ENCODE peak calls at places on chromosomes 5 and 9, in seven cellular contexts. One of them, this sample, is unnamed.

GRCh38 chr9:10661376-10661775 is 48.6 kb upstream of the PTPRD start:
- DNase-seq in neural progenitor cell: no peak
- DNase-seq in vagina: no peak
- DNase-seq in tibial nerve: no peak
- DNase-seq in mucosa of descending colon: no peak
- DNase-seq in heart right ventricle: no peak
- DNase-seq in fibroblast of pulmonary artery: no peak
- DNase-seq in this sample: no peak

GRCh38 chr9:14311940-14312572 is 1.9 kb downstream of the NFIB start:
- DNase-seq in neural progenitor cell: no peak
- DNase-seq in vagina: no peak
- DNase-seq in tibial nerve: no peak
- DNase-seq in mucosa of descending colon: no peak
- DNase-seq in heart right ventricle: no peak
- DNase-seq in fibroblast of pulmonary artery: no peak
- DNase-seq in this sample: no peak

GRCh38 chr9:124350485-124351263 is 64.6 kb downstream of the PSMB7 start:
- DNase-seq in neural progenitor cell: no peak
- DNase-seq in vagina: no peak
- DNase-seq in tibial nerve: no peak
- DNase-seq in mucosa of descending colon: no peak
- DNase-seq in heart right ventricle: no peak
- DNase-seq in fibroblast of pulmonary artery: no peak
- DNase-seq in this sample: no peak

GRCh38 chr5:36606437-36607113 is at the start of gene SLC1A3:
- DNase-seq in neural progenitor cell: peak; percentile 85
- DNase-seq in vagina: no peak
- DNase-seq in tibial nerve: peak; percentile 33
- DNase-seq in mucosa of descending colon: peak; percentile 43
- DNase-seq in heart right ventricle: peak; percentile 41
- DNase-seq in fibroblast of pulmonary artery: peak; percentile 78
- DNase-seq in this sample: peak; percentile 77

GRCh38 chr9:118459832-118460425 is 755.7 kb downstream of the TLR4 start:
- DNase-seq in neural progenitor cell: no peak
- DNase-seq in vagina: no peak
- DNase-seq in tibial nerve: no peak
- DNase-seq in mucosa of descending colon: no peak
- DNase-seq in heart right ventricle: peak; percentile 6
- DNase-seq in fibroblast of pulmonary artery: no peak
- DNase-seq in this sample: no peak

GRCh38 chr5:128349044-128349629 is 188.9 kb downstream of the FBN2 start:
- DNase-seq in neural progenitor cell: no peak
- DNase-seq in vagina: no peak
- DNase-seq in tibial nerve: no peak
- DNase-seq in mucosa of descending colon: peak; percentile 93
- DNase-seq in heart right ventricle: peak; percentile 27
- DNase-seq in fibroblast of pulmonary artery: no peak
- DNase-seq in this sample: no peak

GRCh38 chr9:16266648-16267276 is 603.7 kb downstream of the BNC2 start:
- DNase-seq in neural progenitor cell: peak; percentile 13
- DNase-seq in vagina: no peak
- DNase-seq in tibial nerve: no peak
- DNase-seq in mucosa of descending colon: peak; percentile 36
- DNase-seq in heart right ventricle: no peak
- DNase-seq in fibroblast of pulmonary artery: peak; percentile 11
- DNase-seq in this sample: no peak

GRCh38 chr5:169107316-169107715 is 193.6 kb downstream of the SLIT3 start:
- DNase-seq in neural progenitor cell: no peak
- DNase-seq in vagina: no peak
- DNase-seq in tibial nerve: no peak
- DNase-seq in mucosa of descending colon: no peak
- DNase-seq in heart right ventricle: no peak
- DNase-seq in fibroblast of pulmonary artery: peak; percentile 16
- DNase-seq in this sample: peak; percentile 11

GRCh38 chr9:92504881-92505280 is 22.6 kb upstream of the ASPN start:
- DNase-seq in neural progenitor cell: no peak
- DNase-seq in vagina: no peak
- DNase-seq in tibial nerve: no peak
- DNase-seq in mucosa of descending colon: no peak
- DNase-seq in heart right ventricle: no peak
- DNase-seq in fibroblast of pulmonary artery: no peak
- DNase-seq in this sample: no peak

GRCh38 chr9:86749530-86750275 is 197.6 kb downstream of the GAS1 start:
- DNase-seq in neural progenitor cell: no peak
- DNase-seq in vagina: peak; percentile 70
- DNase-seq in tibial nerve: no peak
- DNase-seq in mucosa of descending colon: peak; percentile 23
- DNase-seq in heart right ventricle: peak; percentile 39
- DNase-seq in fibroblast of pulmonary artery: peak; percentile 84
- DNase-seq in this sample: no peak

GRCh38 chr9:16197578-16198370 is 644.9 kb downstream of the CCDC171 start:
- DNase-seq in neural progenitor cell: no peak
- DNase-seq in vagina: no peak
- DNase-seq in tibial nerve: no peak
- DNase-seq in mucosa of descending colon: no peak
- DNase-seq in heart right ventricle: peak; percentile 17
- DNase-seq in fibroblast of pulmonary artery: no peak
- DNase-seq in this sample: no peak

GRCh38 chr9:35748858-35749514 is at the start of the genes GBA2 and RGP1:
- DNase-seq in neural progenitor cell: peak; percentile 89
- DNase-seq in vagina: no peak
- DNase-seq in tibial nerve: peak; percentile 48
- DNase-seq in mucosa of descending colon: peak; percentile 87
- DNase-seq in heart right ventricle: peak; percentile 82
- DNase-seq in fibroblast of pulmonary artery: peak; percentile 67
- DNase-seq in this sample: no peak

GRCh38 chr5:168796840-168797548 is 217.8 kb upstream of the PANK3 start:
- DNase-seq in neural progenitor cell: peak; percentile 23
- DNase-seq in vagina: no peak
- DNase-seq in tibial nerve: no peak
- DNase-seq in mucosa of descending colon: no peak
- DNase-seq in heart right ventricle: no peak
- DNase-seq in fibroblast of pulmonary artery: no peak
- DNase-seq in this sample: no peak

GRCh38 chr9:77892955-77893514 is 138.6 kb downstream of the GNAQ start:
- DNase-seq in neural progenitor cell: no peak
- DNase-seq in vagina: no peak
- DNase-seq in tibial nerve: no peak
- DNase-seq in mucosa of descending colon: no peak
- DNase-seq in heart right ventricle: no peak
- DNase-seq in fibroblast of pulmonary artery: no peak
- DNase-seq in this sample: no peak

GRCh38 chr5:6365977-6366590 is 12.3 kb downstream of the MED10 start:
- DNase-seq in neural progenitor cell: no peak
- DNase-seq in vagina: peak; percentile 71
- DNase-seq in tibial nerve: no peak
- DNase-seq in mucosa of descending colon: no peak
- DNase-seq in heart right ventricle: no peak
- DNase-seq in fibroblast of pulmonary artery: no peak
- DNase-seq in this sample: no peak

GRCh38 chr9:131530930-131531832 is at the start of gene UCK1:
- DNase-seq in neural progenitor cell: peak; percentile 96
- DNase-seq in vagina: no peak
- DNase-seq in tibial nerve: peak; percentile 47
- DNase-seq in mucosa of descending colon: peak; percentile 68
- DNase-seq in heart right ventricle: peak; percentile 79
- DNase-seq in fibroblast of pulmonary artery: peak; percentile 80
- DNase-seq in this sample: peak; percentile 11

GRCh38 chr5:79237735-79238560 is 2.0 kb downstream of the JMY start:
- DNase-seq in neural progenitor cell: no peak
- DNase-seq in vagina: no peak
- DNase-seq in tibial nerve: no peak
- DNase-seq in mucosa of descending colon: no peak
- DNase-seq in heart right ventricle: no peak
- DNase-seq in fibroblast of pulmonary artery: no peak
- DNase-seq in this sample: no peak

GRCh38 chr5:180467028-180467427 is 27.2 kb upstream of the CNOT6 start:
- DNase-seq in neural progenitor cell: no peak
- DNase-seq in vagina: no peak
- DNase-seq in tibial nerve: no peak
- DNase-seq in mucosa of descending colon: peak; percentile 86
- DNase-seq in heart right ventricle: no peak
- DNase-seq in fibroblast of pulmonary artery: peak; percentile 39
- DNase-seq in this sample: no peak

GRCh38 chr5:88827997-88828396 is 55.0 kb downstream of the MEF2C start:
- DNase-seq in neural progenitor cell: no peak
- DNase-seq in vagina: no peak
- DNase-seq in tibial nerve: no peak
- DNase-seq in mucosa of descending colon: no peak
- DNase-seq in heart right ventricle: no peak
- DNase-seq in fibroblast of pulmonary artery: no peak
- DNase-seq in this sample: no peak

GRCh38 chr5:179265529-179266290 is 79.6 kb downstream of the ADAMTS2 start:
- DNase-seq in neural progenitor cell: peak; percentile 51
- DNase-seq in vagina: peak; percentile 98
- DNase-seq in tibial nerve: peak; percentile 92
- DNase-seq in mucosa of descending colon: peak; percentile 62
- DNase-seq in heart right ventricle: peak; percentile 87
- DNase-seq in fibroblast of pulmonary artery: peak; percentile 99
- DNase-seq in this sample: peak; percentile 85

GRCh38 chr5:179267671-179268071 is 77.6 kb downstream of the ADAMTS2 start:
- DNase-seq in neural progenitor cell: no peak
- DNase-seq in vagina: peak; percentile 79
- DNase-seq in tibial nerve: peak; percentile 8
- DNase-seq in mucosa of descending colon: no peak
- DNase-seq in heart right ventricle: no peak
- DNase-seq in fibroblast of pulmonary artery: no peak
- DNase-seq in this sample: no peak

GRCh38 chr5:179266291-179267070 is 78.8 kb downstream of the ADAMTS2 start:
- DNase-seq in neural progenitor cell: no peak
- DNase-seq in vagina: peak; percentile 83
- DNase-seq in tibial nerve: no peak
- DNase-seq in mucosa of descending colon: no peak
- DNase-seq in heart right ventricle: no peak
- DNase-seq in fibroblast of pulmonary artery: no peak
- DNase-seq in this sample: no peak

GRCh38 chr5:179268399-179268952 is 76.8 kb downstream of the ADAMTS2 start:
- DNase-seq in neural progenitor cell: no peak
- DNase-seq in vagina: peak; percentile 86
- DNase-seq in tibial nerve: peak; percentile 3
- DNase-seq in mucosa of descending colon: no peak
- DNase-seq in heart right ventricle: no peak
- DNase-seq in fibroblast of pulmonary artery: no peak
- DNase-seq in this sample: no peak

DNA sequence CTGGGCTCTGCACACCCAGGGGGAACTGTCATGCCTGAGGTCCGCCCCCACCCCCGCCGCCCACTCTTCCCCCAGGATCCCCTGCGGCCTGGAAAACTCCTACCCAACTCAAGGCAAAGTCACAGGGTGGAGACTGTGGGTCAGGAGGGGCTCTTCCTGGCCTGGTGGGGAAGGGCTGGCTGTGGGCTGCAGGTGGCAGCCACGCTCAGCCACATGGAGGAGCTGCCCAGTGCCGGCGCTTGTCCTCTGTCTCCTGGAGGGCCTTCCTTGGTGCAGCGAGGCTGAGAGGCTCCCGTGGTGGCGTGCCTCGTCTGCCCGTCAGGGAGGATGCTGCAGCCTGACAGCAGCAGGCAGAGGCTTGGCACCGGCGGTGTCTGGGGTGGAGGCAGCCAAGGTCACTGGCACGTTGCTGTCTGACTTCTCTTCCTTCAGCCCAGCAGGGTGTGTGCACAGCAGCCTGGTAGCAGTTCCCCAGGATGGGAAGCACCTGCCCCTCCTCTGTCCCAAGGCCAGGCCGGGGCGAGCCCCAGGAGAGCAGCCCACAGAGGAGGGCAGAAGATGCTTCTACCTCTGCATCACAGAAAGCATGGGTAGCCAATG is 78.1 kb downstream of the ADAMTS2 start:
- DNase-seq in neural progenitor cell: peak; percentile 28
- DNase-seq in vagina: peak; percentile 85
- DNase-seq in tibial nerve: peak; percentile 12
- DNase-seq in mucosa of descending colon: no peak
- DNase-seq in heart right ventricle: no peak
- DNase-seq in fibroblast of pulmonary artery: no peak
- DNase-seq in this sample: no peak
- TF ChIP-seq CTCF in neural progenitor cell: peak; percentile 21
- TF ChIP-seq CTCF in vagina: no peak
- TF ChIP-seq CTCF in tibial nerve: no peak
- TF ChIP-seq CTCF in mucosa of descending colon: no peak
- TF ChIP-seq CTCF in heart right ventricle: no peak
- TF ChIP-seq CTCF in fibroblast of pulmonary artery: no peak
- TF ChIP-seq CTCF in this sample: no peak

GRCh38 chr5:136020001-136020382 is 8.8 kb upstream of the TGFBI start:
- DNase-seq in neural progenitor cell: no peak
- DNase-seq in vagina: no peak
- DNase-seq in tibial nerve: no peak
- DNase-seq in mucosa of descending colon: no peak
- DNase-seq in heart right ventricle: no peak
- DNase-seq in fibroblast of pulmonary artery: no peak
- DNase-seq in this sample: no peak
- H3K4me3 ChIP-seq in neural progenitor cell: no peak overlapping the region
- H3K4me3 ChIP-seq in vagina: no peak overlapping the region
- H3K4me3 ChIP-seq in tibial nerve: no peak overlapping the region
- H3K4me3 ChIP-seq in mucosa of descending colon: no peak overlapping the region
- H3K4me3 ChIP-seq in heart right ventricle: no peak overlapping the region
- H3K4me3 ChIP-seq in fibroblast of pulmonary artery: no peak overlapping the region
- H3K4me3 ChIP-seq in this sample: no peak overlapping the region

GRCh38 chr5:67992919-67993318 is 222.6 kb upstream of the PIK3R1 start:
- DNase-seq in neural progenitor cell: no peak
- DNase-seq in vagina: no peak
- DNase-seq in tibial nerve: no peak
- DNase-seq in mucosa of descending colon: no peak
- DNase-seq in heart right ventricle: no peak
- DNase-seq in fibroblast of pulmonary artery: peak; percentile 35
- DNase-seq in this sample: peak; percentile 38

GRCh38 chr5:67986761-67987160 is 228.8 kb upstream of the PIK3R1 start:
- DNase-seq in neural progenitor cell: no peak
- DNase-seq in vagina: no peak
- DNase-seq in tibial nerve: no peak
- DNase-seq in mucosa of descending colon: no peak
- DNase-seq in heart right ventricle: no peak
- DNase-seq in fibroblast of pulmonary artery: no peak
- DNase-seq in this sample: no peak

GRCh38 chr5:67984546-67984945 is 231.0 kb upstream of the PIK3R1 start:
- DNase-seq in neural progenitor cell: no peak
- DNase-seq in vagina: no peak
- DNase-seq in tibial nerve: no peak
- DNase-seq in mucosa of descending colon: no peak
- DNase-seq in heart right ventricle: no peak
- DNase-seq in fibroblast of pulmonary artery: no peak
- DNase-seq in this sample: no peak

GRCh38 chr5:67985686-67986387 is 229.7 kb upstream of the PIK3R1 start:
- DNase-seq in neural progenitor cell: no peak
- DNase-seq in vagina: no peak
- DNase-seq in tibial nerve: no peak
- DNase-seq in mucosa of descending colon: no peak
- DNase-seq in heart right ventricle: no peak
- DNase-seq in fibroblast of pulmonary artery: no peak
- DNase-seq in this sample: no peak

GRCh38 chr5:67989457-67989856 is 226.1 kb upstream of the PIK3R1 start:
- DNase-seq in neural progenitor cell: no peak
- DNase-seq in vagina: no peak
- DNase-seq in tibial nerve: no peak
- DNase-seq in mucosa of descending colon: no peak
- DNase-seq in heart right ventricle: peak; percentile 48
- DNase-seq in fibroblast of pulmonary artery: peak; percentile 83
- DNase-seq in this sample: no peak
- TF ChIP-seq CTCF in neural progenitor cell: no peak
- TF ChIP-seq CTCF in vagina: no peak
- TF ChIP-seq CTCF in tibial nerve: no peak
- TF ChIP-seq CTCF in mucosa of descending colon: no peak
- TF ChIP-seq CTCF in heart right ventricle: no peak
- TF ChIP-seq CTCF in fibroblast of pulmonary artery: peak; percentile 16
- TF ChIP-seq CTCF in this sample: no peak

GRCh38 chr5:15752886-15753285 is 252.9 kb downstream of the FBXL7 start:
- DNase-seq in neural progenitor cell: no peak
- DNase-seq in vagina: no peak
- DNase-seq in tibial nerve: no peak
- DNase-seq in mucosa of descending colon: peak; percentile 24
- DNase-seq in heart right ventricle: peak; percentile 70
- DNase-seq in fibroblast of pulmonary artery: peak; percentile 72
- DNase-seq in this sample: no peak
- H3K4me3 ChIP-seq in neural progenitor cell: no peak overlapping the region
- H3K4me3 ChIP-seq in vagina: no peak overlapping the region
- H3K4me3 ChIP-seq in tibial nerve: no peak overlapping the region
- H3K4me3 ChIP-seq in mucosa of descending colon: no peak overlapping the region
- H3K4me3 ChIP-seq in heart right ventricle: peak overlapping the region; percentile 53
- H3K4me3 ChIP-seq in fibroblast of pulmonary artery: peak overlapping the region; percentile 59
- H3K4me3 ChIP-seq in this sample: no peak overlapping the region